ENCODE peak calls at places on chromosomes 2 and 18, in nine cellular contexts. One of them, this sample, is unnamed.

GRCh38 chr2:132581917-132582316 is 88.1 kb downstream of the LYPD1 start:
- DNase-seq in iris pigment epithelial cell: no peak
- DNase-seq in stimulated activated CD4-positive, alpha-beta T cell treated with anti-CD3 and anti-CD28 coated beads, TNF-alpha, amount 100 ng/mL, for 1 hour: no peak
- DNase-seq in ELR: no peak
- DNase-seq in H7: peak
- DNase-seq in NCI-H1092: peak
- DNase-seq in frontal cortex: no peak
- DNase-seq in germinal center: no peak
- DNase-seq in A172: peak
- DNase-seq in this sample: no peak

GRCh38 chr18:76265375-76266225 is 229.4 kb downstream of the ZNF516 start:
- DNase-seq in stimulated activated CD4-positive, alpha-beta T cell treated with anti-CD3 and anti-CD28 coated beads, TNF-alpha, amount 100 ng/mL, for 1 hour: no peak
- DNase-seq in frontal cortex: no peak
- DNase-seq in A172: no peak
- DNase-seq in H7: no peak
- DNase-seq in germinal center: no peak
- DNase-seq in NCI-H1092: no peak
- DNase-seq in iris pigment epithelial cell: peak
- DNase-seq in ELR: peak
- DNase-seq in this sample: peak

GRCh38 chr2:231487197-231487596 is 22.9 kb upstream of the NCL start:
- DNase-seq in NCI-H1092: no peak
- DNase-seq in germinal center: no peak
- DNase-seq in stimulated activated CD4-positive, alpha-beta T cell treated with anti-CD3 and anti-CD28 coated beads, TNF-alpha, amount 100 ng/mL, for 1 hour: no peak
- DNase-seq in frontal cortex: no peak
- DNase-seq in ELR: no peak
- DNase-seq in iris pigment epithelial cell: no peak
- DNase-seq in A172: no peak
- DNase-seq in H7: no peak
- DNase-seq in this sample: no peak

GRCh38 chr2:205696541-205697441 is 14.5 kb downstream of the NRP2 start:
- DNase-seq in H7: no peak
- DNase-seq in ELR: no peak
- DNase-seq in stimulated activated CD4-positive, alpha-beta T cell treated with anti-CD3 and anti-CD28 coated beads, TNF-alpha, amount 100 ng/mL, for 1 hour: no peak
- DNase-seq in germinal center: no peak
- DNase-seq in A172: no peak
- DNase-seq in NCI-H1092: no peak
- DNase-seq in iris pigment epithelial cell: peak
- DNase-seq in frontal cortex: no peak
- DNase-seq in this sample: no peak

GRCh38 chr2:42128731-42129486 is 40.2 kb upstream of the EML4 start:
- DNase-seq in germinal center: no peak
- DNase-seq in A172: peak
- DNase-seq in ELR: peak
- DNase-seq in iris pigment epithelial cell: peak
- DNase-seq in frontal cortex: no peak
- DNase-seq in H7: no peak
- DNase-seq in stimulated activated CD4-positive, alpha-beta T cell treated with anti-CD3 and anti-CD28 coated beads, TNF-alpha, amount 100 ng/mL, for 1 hour: no peak
- DNase-seq in NCI-H1092: no peak
- DNase-seq in this sample: no peak

GRCh38 chr2:128489580-128490273 is 171.1 kb upstream of the HS6ST1 start:
- DNase-seq in H7: no peak
- DNase-seq in NCI-H1092: no peak
- DNase-seq in germinal center: no peak
- DNase-seq in A172: no peak
- DNase-seq in iris pigment epithelial cell: peak
- DNase-seq in stimulated activated CD4-positive, alpha-beta T cell treated with anti-CD3 and anti-CD28 coated beads, TNF-alpha, amount 100 ng/mL, for 1 hour: no peak
- DNase-seq in frontal cortex: no peak
- DNase-seq in ELR: no peak
- DNase-seq in this sample: no peak

GRCh38 chr18:5970032-5970431 is 74.7 kb upstream of the TMEM200C start:
- DNase-seq in ELR: no peak
- DNase-seq in germinal center: no peak
- DNase-seq in H7: no peak
- DNase-seq in A172: no peak
- DNase-seq in NCI-H1092: no peak
- DNase-seq in iris pigment epithelial cell: no peak
- DNase-seq in frontal cortex: peak
- DNase-seq in stimulated activated CD4-positive, alpha-beta T cell treated with anti-CD3 and anti-CD28 coated beads, TNF-alpha, amount 100 ng/mL, for 1 hour: no peak
- DNase-seq in this sample: no peak

GRCh38 chr18:74652392-74652988 is 54.8 kb downstream of the ZNF407 start:
- DNase-seq in germinal center: peak
- DNase-seq in A172: peak
- DNase-seq in iris pigment epithelial cell: peak
- DNase-seq in ELR: peak
- DNase-seq in frontal cortex: no peak
- DNase-seq in stimulated activated CD4-positive, alpha-beta T cell treated with anti-CD3 and anti-CD28 coated beads, TNF-alpha, amount 100 ng/mL, for 1 hour: no peak
- DNase-seq in H7: no peak
- DNase-seq in NCI-H1092: peak
- DNase-seq in this sample: peak

GRCh38 chr18:46220116-46220515 is 115.9 kb downstream of the HAUS1 start:
- DNase-seq in H7: no peak
- DNase-seq in NCI-H1092: no peak
- DNase-seq in A172: no peak
- DNase-seq in stimulated activated CD4-positive, alpha-beta T cell treated with anti-CD3 and anti-CD28 coated beads, TNF-alpha, amount 100 ng/mL, for 1 hour: no peak
- DNase-seq in iris pigment epithelial cell: peak
- DNase-seq in germinal center: no peak
- DNase-seq in frontal cortex: no peak
- DNase-seq in ELR: peak
- DNase-seq in this sample: no peak

GRCh38 chr2:74513605-74514367 is 464 bp upstream of the TLX2 start:
- DNase-seq in NCI-H1092: no peak
- DNase-seq in frontal cortex: peak
- DNase-seq in iris pigment epithelial cell: no peak
- DNase-seq in germinal center: no peak
- DNase-seq in ELR: no peak
- DNase-seq in H7: peak
- DNase-seq in stimulated activated CD4-positive, alpha-beta T cell treated with anti-CD3 and anti-CD28 coated beads, TNF-alpha, amount 100 ng/mL, for 1 hour: no peak
- DNase-seq in A172: no peak
- DNase-seq in this sample: no peak

GRCh38 chr2:189685540-189686229 is 11.2 kb downstream of the ANKAR start:
- DNase-seq in iris pigment epithelial cell: peak
- DNase-seq in H7: peak
- DNase-seq in A172: peak
- DNase-seq in ELR: peak
- DNase-seq in stimulated activated CD4-positive, alpha-beta T cell treated with anti-CD3 and anti-CD28 coated beads, TNF-alpha, amount 100 ng/mL, for 1 hour: no peak
- DNase-seq in NCI-H1092: no peak
- DNase-seq in germinal center: no peak
- DNase-seq in frontal cortex: no peak
- DNase-seq in this sample: peak

GRCh38 chr18:55859116-55859515 is 271.1 kb upstream of the TCF4 start:
- DNase-seq in ELR: peak
- DNase-seq in A172: no peak
- DNase-seq in H7: no peak
- DNase-seq in frontal cortex: no peak
- DNase-seq in stimulated activated CD4-positive, alpha-beta T cell treated with anti-CD3 and anti-CD28 coated beads, TNF-alpha, amount 100 ng/mL, for 1 hour: no peak
- DNase-seq in NCI-H1092: no peak
- DNase-seq in germinal center: no peak
- DNase-seq in iris pigment epithelial cell: no peak
- DNase-seq in this sample: no peak

GRCh38 chr2:219886615-219887014 is 259.2 kb downstream of the SLC4A3 start:
- DNase-seq in germinal center: no peak
- DNase-seq in H7: peak
- DNase-seq in NCI-H1092: no peak
- DNase-seq in stimulated activated CD4-positive, alpha-beta T cell treated with anti-CD3 and anti-CD28 coated beads, TNF-alpha, amount 100 ng/mL, for 1 hour: no peak
- DNase-seq in A172: peak
- DNase-seq in ELR: peak
- DNase-seq in iris pigment epithelial cell: no peak
- DNase-seq in frontal cortex: no peak
- DNase-seq in this sample: no peak

GRCh38 chr2:233801357-233802131 is 23.4 kb downstream of the MROH2A start:
- DNase-seq in germinal center: peak
- DNase-seq in ELR: peak
- DNase-seq in NCI-H1092: no peak
- DNase-seq in stimulated activated CD4-positive, alpha-beta T cell treated with anti-CD3 and anti-CD28 coated beads, TNF-alpha, amount 100 ng/mL, for 1 hour: no peak
- DNase-seq in A172: peak
- DNase-seq in H7: peak
- DNase-seq in frontal cortex: no peak
- DNase-seq in iris pigment epithelial cell: peak
- DNase-seq in this sample: no peak